ENCODE peak calls at places on chromosomes 3 and 15, in six cellular contexts. U is naive B cell; D is stimulated activated CD8-positive, alpha-beta memory T cell treated with anti-CD3 and anti-CD28 coated beads, Interleukin-7, amount 100 ng/mL, for 24 hours; Z is GM12891; A is NCI-H1092 treated with DMSO at 0.1 percent for 48 hours; Y is fibroblast of pulmonary artery. K is an unnamed sample.

GRCh38 chr3:194206375-194206774 is 70.4 kb downstream of the HES1 start:
- DNase-seq in U (no peak), D (no peak), Z (no peak), A (no peak), Y (peak; percentile 28), K (peak; percentile 93)

GRCh38 chr3:141949972-141950371 is 73.5 kb downstream of the ATP1B3 start:
- DNase-seq in U (no peak), D (no peak), Z (no peak), A (no peak), Y (no peak), K (no peak)

GRCh38 chr15:41620536-41621199 is 39.5 kb upstream of the MGA start:
- DNase-seq in U (no peak), D (no peak), Z (no peak), A (no peak), Y (no peak), K (no peak)

GRCh38 chr15:60399931-60400330 is 2.1 kb upstream of the ANXA2 start:
- DNase-seq in U (no peak), D (no peak), Z (no peak), A (no peak), Y (peak; percentile 66), K (no peak)

GRCh38 chr3:112605285-112605684 is 35.7 kb downstream of the CCDC80 start:
- DNase-seq in U (no peak), D (no peak), Z (no peak), A (no peak), Y (peak; percentile 95), K (no peak)

GRCh38 chr3:125310623-125311076 is 64.5 kb downstream of the ZNF148 start:
- DNase-seq in U (peak; percentile 5), D (peak; percentile 14), Z (peak; percentile 5), A (no peak), Y (no peak), K (no peak)

GRCh38 chr3:16496408-16497222 is 16.9 kb downstream of the RFTN1 start:
- DNase-seq in U (no peak), D (no peak), Z (no peak), A (no peak), Y (peak; percentile 24), K (no peak)

GRCh38 chr15:80010131-80010673 is 39.2 kb upstream of the BCL2A1 start:
- DNase-seq in U (no peak), D (no peak), Z (no peak), A (peak; percentile 79), Y (peak; percentile 16), K (no peak)

GRCh38 chr15:70267879-70268278 is 170.2 kb upstream of the TLE3 start:
- DNase-seq in U (no peak), D (no peak), Z (no peak), A (no peak), Y (peak; percentile 52), K (no peak)

GRCh38 chr3:9130318-9131110 is 118.9 kb downstream of the SRGAP3 start:
- DNase-seq in U (no peak), D (no peak), Z (no peak), A (no peak), Y (no peak), K (no peak)

GRCh38 chr3:51982352-51982837 is 940 bp upstream of the ACY1 start:
- DNase-seq in U (peak; percentile 30), D (no peak), Z (peak; percentile 73), A (peak; percentile 38), Y (no peak), K (no peak)